ENCODE peak calls at places on chromosomes 5 and 9, in six cellular contexts. Z is GM06990, E is suprapubic skin, X is ascending aorta, J is RWPE1, Q is cardiac fibroblast. H is an unnamed sample.

GRCh38 chr5:158284242-158284641 is 425.3 kb upstream of the CLINT1 start:
- DNase-seq in Z (no peak), E (no peak), X (no peak), J (no peak), Q (no peak), H (no peak)

GRCh38 chr5:132272341-132273210 is 15.1 kb downstream of the PDLIM4 start:
- DNase-seq in Z (no peak), E (no peak), X (peak; percentile 82), J (peak; percentile 60), Q (peak; percentile 71), H (peak; percentile 64)

GRCh38 chr9:134922066-134922931 is 4.6 kb upstream of the FCN1 start:
- DNase-seq in Z (no peak), E (peak; percentile 63), X (peak; percentile 70), J (no peak), Q (no peak), H (no peak)

GRCh38 chr9:98175762-98176161 is 16.7 kb downstream of the CORO2A start:
- DNase-seq in Z (no peak), E (no peak), X (no peak), J (no peak), Q (no peak), H (no peak)

GRCh38 chr9:113215142-113215541 is 5.9 kb downstream of the FKBP15 start:
- DNase-seq in Z (no peak), E (no peak), X (no peak), J (peak; percentile 56), Q (peak; percentile 51), H (no peak)

GRCh38 chr5:57642066-57642465 is 159.5 kb upstream of the ACTBL2 start:
- DNase-seq in Z (no peak), E (no peak), X (no peak), J (no peak), Q (no peak), H (no peak)

GRCh38 chr5:149680810-149681221 is 49.3 kb upstream of the PPARGC1B start:
- DNase-seq in Z (peak; percentile 69), E (no peak), X (peak; percentile 71), J (no peak), Q (no peak), H (no peak)

GRCh38 chr9:138009456-138010273 is 132.1 kb downstream of the CACNA1B start:
- DNase-seq in Z (no peak), E (peak; percentile 46), X (peak; percentile 54), J (no peak), Q (no peak), H (no peak)

GRCh38 chr9:98880311-98881015 is 63.2 kb upstream of the COL15A1 start:
- DNase-seq in Z (no peak), E (no peak), X (peak; percentile 34), J (no peak), Q (no peak), H (no peak)

GRCh38 chr5:134240421-134240962 is 14.6 kb upstream of the PPP2CA start:
- DNase-seq in Z (no peak), E (no peak), X (no peak), J (no peak), Q (peak; percentile 71), H (no peak)

GRCh38 chr5:24161559-24161958 is 483.2 kb downstream of the CDH10 start:
- DNase-seq in Z (no peak), E (no peak), X (no peak), J (peak; percentile 45), Q (no peak), H (no peak)

GRCh38 chr5:67409342-67409741 is 212.7 kb upstream of the CD180 start:
- DNase-seq in Z (no peak), E (no peak), X (no peak), J (no peak), Q (no peak), H (no peak)

GRCh38 chr9:24487250-24487861 is 58.3 kb downstream of the IZUMO3 start:
- DNase-seq in Z (no peak), E (no peak), X (no peak), J (no peak), Q (peak; percentile 20), H (no peak)

GRCh38 chr9:113772121-113772885 is 103.8 kb upstream of the ZNF618 start:
- DNase-seq in Z (no peak), E (no peak), X (no peak), J (no peak), Q (peak; percentile 57), H (no peak)

GRCh38 chr5:155258139-155258538 is 244.6 kb downstream of the KIF4B start:
- DNase-seq in Z (no peak), E (no peak), X (peak; percentile 65), J (no peak), Q (no peak), H (no peak)

GRCh38 chr5:5658226-5658625 is 235.7 kb downstream of the ICE1 start:
- DNase-seq in Z (no peak), E (no peak), X (peak; percentile 92), J (peak; percentile 34), Q (peak; percentile 72), H (peak; percentile 29)

GRCh38 chr9:89842267-89842768 is 237.5 kb downstream of the GADD45G start:
- DNase-seq in Z (no peak), E (no peak), X (peak; percentile 54), J (no peak), Q (no peak), H (no peak)

GRCh38 chr5:171310816-171311697 is 2.0 kb downstream of the TLX3 start:
- DNase-seq in Z (no peak), E (no peak), X (peak; percentile 46), J (peak; percentile 55), Q (peak; percentile 32), H (no peak)

GRCh38 chr9:14910178-14910805 is at the start of gene FREM1:
- DNase-seq in Z (no peak), E (peak; percentile 70), X (no peak), J (no peak), Q (peak; percentile 53), H (no peak)

GRCh38 chr5:37725185-37725584 is 114.7 kb downstream of the GDNF start:
- DNase-seq in Z (no peak), E (no peak), X (no peak), J (no peak), Q (no peak), H (no peak)

GRCh38 chr5:160312139-160312959 is at the start of gene CCNJL:
- DNase-seq in Z (peak; percentile 36), E (no peak), X (peak; percentile 65), J (peak; percentile 92), Q (peak; percentile 22), H (no peak)

GRCh38 chr9:3858961-3859360 is 333.2 kb upstream of the RFX3 start:
- DNase-seq in Z (no peak), E (no peak), X (no peak), J (no peak), Q (no peak), H (no peak)

GRCh38 chr5:118968925-118969375 is 19.4 kb downstream of the DTWD2 start:
- DNase-seq in Z (no peak), E (no peak), X (no peak), J (no peak), Q (peak; percentile 10), H (no peak)

GRCh38 chr9:101460965-101461364 is 25.4 kb upstream of the ALDOB start:
- DNase-seq in Z (no peak), E (no peak), X (no peak), J (no peak), Q (no peak), H (no peak)

GRCh38 chr9:126501383-126502331 is 112.1 kb upstream of the LMX1B start:
- DNase-seq in Z (no peak), E (no peak), X (no peak), J (no peak), Q (no peak), H (no peak)

GRCh38 chr9:134659688-134660131 is 18.1 kb downstream of the COL5A1 start:
- DNase-seq in Z (no peak), E (no peak), X (no peak), J (no peak), Q (no peak), H (no peak)

GRCh38 chr5:73902327-73903051 is 276.5 kb downstream of the ARHGEF28 start:
- DNase-seq in Z (peak; percentile 60), E (no peak), X (no peak), J (peak; percentile 58), Q (peak; percentile 81), H (no peak)

GRCh38 chr5:1325191-1325741 is 19.6 kb downstream of the CLPTM1L start:
- DNase-seq in Z (no peak), E (peak; percentile 48), X (peak; percentile 54), J (no peak), Q (no peak), H (no peak)

GRCh38 chr5:73985145-73985544 is 359.1 kb downstream of the ARHGEF28 start:
- DNase-seq in Z (no peak), E (no peak), X (no peak), J (peak; percentile 72), Q (peak; percentile 39), H (no peak)

DNA sequence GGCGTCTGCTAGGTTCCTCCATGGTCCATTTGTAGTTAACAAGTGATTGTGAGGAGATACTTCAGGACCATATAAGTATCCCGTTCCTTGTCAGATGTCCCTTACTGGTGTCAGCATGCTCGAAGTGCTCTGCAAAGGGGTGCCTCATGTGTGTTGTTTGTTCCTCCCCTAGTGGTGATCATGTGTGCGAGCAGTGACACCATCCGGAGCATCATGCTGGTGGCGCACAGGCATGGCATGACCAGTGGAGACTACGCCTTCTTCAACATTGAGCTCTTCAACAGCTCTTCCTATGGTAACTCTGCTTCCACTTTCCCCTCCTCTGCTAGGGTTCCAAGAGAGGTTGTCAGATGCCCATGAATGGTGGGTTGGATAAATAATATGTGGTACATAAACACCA is 13.4 kb downstream of the NPR3 start:
- DNase-seq in Z (no peak), E (no peak), X (no peak), J (no peak), Q (no peak), H (no peak)
- TF ChIP-seq CTCF in Z (no peak), E (no peak), X (no peak), J (no peak), Q (no peak), H (no peak)

GRCh38 chr5:140145818-140146522 is 20.2 kb downstream of the IGIP start:
- DNase-seq in Z (peak; percentile 70), E (no peak), X (peak; percentile 80), J (peak; percentile 81), Q (peak; percentile 76), H (peak; percentile 36)
- TF ChIP-seq CTCF in Z (peak; percentile 32), E (peak; percentile 85), X (peak; percentile 67), J (peak; percentile 97), Q (peak; percentile 20), H (no peak)

GRCh38 chr9:1427856-1428255 is 377.7 kb downstream of the DMRT2 start:
- DNase-seq in Z (no peak), E (no peak), X (no peak), J (no peak), Q (no peak), H (no peak)

GRCh38 chr9:1434082-1434481 is 383.9 kb downstream of the DMRT2 start:
- DNase-seq in Z (no peak), E (no peak), X (no peak), J (peak; percentile 12), Q (no peak), H (no peak)

DNA sequence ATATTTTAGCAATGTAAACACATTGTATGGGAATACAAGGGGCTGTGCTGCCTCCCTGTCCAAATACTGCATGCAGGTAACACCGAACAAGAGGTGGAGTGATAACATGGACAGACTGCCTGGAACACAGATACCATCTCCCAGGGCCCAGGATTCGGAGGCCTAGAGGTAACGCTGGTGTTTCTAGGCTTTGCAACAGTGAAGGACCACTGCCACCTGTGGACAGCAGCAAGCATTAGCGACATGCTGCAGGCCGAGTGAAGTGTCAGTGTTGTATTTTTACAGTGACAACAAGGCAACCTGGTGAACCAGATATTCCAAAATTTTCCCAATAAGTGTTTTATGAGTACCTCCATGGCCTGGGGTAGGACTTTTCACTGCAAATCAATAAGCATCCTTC is 379.2 kb downstream of the DMRT2 start:
- DNase-seq in Z (no peak), E (no peak), X (no peak), J (no peak), Q (no peak), H (no peak)
- TF ChIP-seq CTCF in Z (peak; percentile 33), E (no peak), X (no peak), J (no peak), Q (no peak), H (no peak)

GRCh38 chr5:69414885-69415583 is at the start of gene MARVELD2:
- DNase-seq in Z (peak; percentile 68), E (peak; percentile 74), X (peak; percentile 69), J (peak; percentile 98), Q (peak; percentile 50), H (peak; percentile 26)
- TF ChIP-seq CTCF in Z (peak; percentile 38), E (peak; percentile 39), X (peak; percentile 25), J (peak; percentile 71), Q (no peak), H (no peak)

H was measured in omental fat pad.